ENCODE peak calls at places on chromosomes 5 and 9, in ten cellular contexts. X is T1000; U is kidney glomerular epithelial cell; P is COR-L47; Q is NCI-H1930; M is ELF-1; C is ACHN; W is non-pigmented ciliary epithelial cell; S is activated T-helper 9 cell treated with anti-CD3 and anti-CD28 coated beads, Interleukin-2, amount 50 U/mL, for 16 hours; D is HCT116. R is an unnamed sample.

GRCh38 chr5:96324708-96325107 is 108.3 kb downstream of the PCSK1 start:
- DNase-seq in X (no peak), U (no peak), P (no peak), Q (no peak), M (no peak), C (peak), W (peak), S (no peak), D (peak), R (peak)

GRCh38 chr5:54470677-54471076 is 15.2 kb downstream of the HSPB3 start:
- DNase-seq in X (no peak), U (no peak), P (no peak), Q (no peak), M (no peak), C (no peak), W (peak), S (no peak), D (no peak), R (peak)

GRCh38 chr5:30103056-30104020 is 1090.1 kb upstream of the CDH6 start:
- DNase-seq in X (no peak), U (no peak), P (no peak), Q (no peak), M (no peak), C (no peak), W (no peak), S (no peak), D (no peak), R (no peak)

GRCh38 chr5:77638763-77639451 is 394 bp upstream of the OTP start:
- DNase-seq in X (no peak), U (no peak), P (no peak), Q (no peak), M (peak), C (no peak), W (no peak), S (no peak), D (no peak), R (no peak)

GRCh38 chr5:10331341-10331796 is 22.1 kb upstream of the MARCHF6 start:
- DNase-seq in X (no peak), U (no peak), P (peak), Q (peak), M (no peak), C (no peak), W (no peak), S (no peak), D (no peak), R (peak)

GRCh38 chr9:69173891-69174644 is at the start of gene TJP2:
- DNase-seq in X (peak), U (peak), P (peak), Q (no peak), M (peak), C (peak), W (no peak), S (peak), D (no peak), R (no peak)

GRCh38 chr5:108311682-108312081 is 70.2 kb downstream of the FBXL17 start:
- DNase-seq in X (no peak), U (no peak), P (no peak), Q (no peak), M (no peak), C (no peak), W (no peak), S (no peak), D (no peak), R (no peak)

GRCh38 chr9:115121140-115121710 is 3.3 kb upstream of the TNC start:
- DNase-seq in X (no peak), U (peak), P (no peak), Q (no peak), M (peak), C (peak), W (peak), S (no peak), D (no peak), R (no peak)

GRCh38 chr5:125870271-125870670 is 552.9 kb upstream of the GRAMD2B start:
- DNase-seq in X (no peak), U (no peak), P (no peak), Q (no peak), M (no peak), C (no peak), W (no peak), S (no peak), D (no peak), R (no peak)

GRCh38 chr9:113952651-113953050 is 76.5 kb downstream of the ZNF618 start:
- DNase-seq in X (no peak), U (peak), P (no peak), Q (no peak), M (no peak), C (no peak), W (no peak), S (no peak), D (no peak), R (no peak)

GRCh38 chr9:95477885-95478790 is 38.6 kb downstream of the PTCH1 start:
- DNase-seq in X (no peak), U (no peak), P (no peak), Q (no peak), M (no peak), C (no peak), W (no peak), S (no peak), D (no peak), R (no peak)

GRCh38 chr9:7324031-7324654 is 475.4 kb downstream of the DMAC1 start:
- DNase-seq in X (no peak), U (no peak), P (no peak), Q (no peak), M (no peak), C (no peak), W (no peak), S (no peak), D (no peak), R (no peak)

GRCh38 chr9:20326516-20326915 is 295.8 kb downstream of the MLLT3 start:
- DNase-seq in X (no peak), U (no peak), P (no peak), Q (no peak), M (no peak), C (no peak), W (no peak), S (no peak), D (no peak), R (no peak)

GRCh38 chr5:178120661-178121357 is 7.5 kb downstream of the N4BP3 start:
- DNase-seq in X (no peak), U (peak), P (peak), Q (no peak), M (peak), C (peak), W (peak), S (peak), D (no peak), R (no peak)

GRCh38 chr9:108443741-108444140 is 412.0 kb downstream of the ACTL7B start:
- DNase-seq in X (no peak), U (peak), P (no peak), Q (no peak), M (no peak), C (peak), W (peak), S (no peak), D (no peak), R (peak)

GRCh38 chr5:54669285-54669684 is 151.7 kb downstream of the SNX18 start:
- DNase-seq in X (no peak), U (no peak), P (no peak), Q (no peak), M (no peak), C (no peak), W (no peak), S (no peak), D (no peak), R (no peak)

GRCh38 chr9:137458194-137459146 is 664 bp downstream of the NSMF start:
- DNase-seq in X (no peak), U (no peak), P (peak), Q (no peak), M (no peak), C (peak), W (no peak), S (no peak), D (no peak), R (no peak)

GRCh38 chr9:126361810-126362238 is 35.2 kb downstream of the MVB12B start:
- DNase-seq in X (no peak), U (no peak), P (no peak), Q (no peak), M (no peak), C (no peak), W (no peak), S (no peak), D (no peak), R (no peak)

GRCh38 chr5:61162832-61163567 is 732 bp upstream of the SMIM15 start:
- DNase-seq in X (peak), U (peak), P (no peak), Q (no peak), M (no peak), C (peak), W (no peak), S (no peak), D (no peak), R (no peak)

GRCh38 chr5:17398439-17398838 is 99.6 kb upstream of the TAF11L2 start:
- DNase-seq in X (no peak), U (peak), P (no peak), Q (no peak), M (no peak), C (peak), W (peak), S (no peak), D (no peak), R (peak)

GRCh38 chr9:75104607-75105006 is 16.3 kb downstream of the OSTF1 start:
- DNase-seq in X (no peak), U (no peak), P (no peak), Q (no peak), M (no peak), C (no peak), W (no peak), S (no peak), D (no peak), R (no peak)

GRCh38 chr5:171595401-171595800 is 176.0 kb downstream of the FGF18 start:
- DNase-seq in X (no peak), U (no peak), P (no peak), Q (no peak), M (no peak), C (no peak), W (no peak), S (no peak), D (no peak), R (no peak)

GRCh38 chr9:70679845-70680244 is 265.4 kb upstream of the KLF9 start:
- DNase-seq in X (no peak), U (no peak), P (no peak), Q (no peak), M (no peak), C (no peak), W (peak), S (no peak), D (no peak), R (no peak)

GRCh38 chr5:145887217-145887616 is 14.4 kb upstream of the GRXCR2 start:
- DNase-seq in X (no peak), U (no peak), P (no peak), Q (no peak), M (no peak), C (no peak), W (no peak), S (no peak), D (peak), R (no peak)

GRCh38 chr5:60335913-60336312 is 364.1 kb downstream of the DEPDC1B start:
- DNase-seq in X (no peak), U (no peak), P (no peak), Q (no peak), M (no peak), C (no peak), W (no peak), S (no peak), D (no peak), R (no peak)

GRCh38 chr9:130639119-130639485 is 25.3 kb upstream of the PRDM12 start:
- DNase-seq in X (no peak), U (no peak), P (no peak), Q (no peak), M (no peak), C (no peak), W (no peak), S (no peak), D (no peak), R (no peak)

GRCh38 chr9:87676976-87677775 is 48.7 kb upstream of the CTSL start:
- DNase-seq in X (no peak), U (no peak), P (no peak), Q (no peak), M (no peak), C (no peak), W (no peak), S (no peak), D (no peak), R (no peak)

GRCh38 chr5:120843390-120843980 is 379.4 kb downstream of the PRR16 start:
- DNase-seq in X (no peak), U (no peak), P (no peak), Q (no peak), M (no peak), C (no peak), W (no peak), S (no peak), D (no peak), R (no peak)

GRCh38 chr5:42836070-42836769 is 24.5 kb upstream of the SELENOP start:
- DNase-seq in X (no peak), U (no peak), P (no peak), Q (no peak), M (no peak), C (no peak), W (no peak), S (no peak), D (no peak), R (no peak)

GRCh38 chr9:19049872-19050636 is 827 bp downstream of the RRAGA start:
- DNase-seq in X (no peak), U (peak), P (no peak), Q (no peak), M (peak), C (peak), W (no peak), S (no peak), D (no peak), R (no peak)

GRCh38 chr5:79962580-79963222 is 28.4 kb downstream of the MTX3 start:
- DNase-seq in X (peak), U (no peak), P (no peak), Q (no peak), M (peak), C (no peak), W (no peak), S (peak), D (no peak), R (no peak)

GRCh38 chr5:96150007-96150406 is 188.4 kb upstream of the ELL2 start:
- DNase-seq in X (no peak), U (no peak), P (no peak), Q (no peak), M (no peak), C (no peak), W (no peak), S (no peak), D (no peak), R (no peak)

GRCh38 chr9:111980398-111980797 is 83.8 kb downstream of the UGCG start:
- DNase-seq in X (no peak), U (no peak), P (no peak), Q (no peak), M (peak), C (no peak), W (no peak), S (no peak), D (no peak), R (no peak)

GRCh38 chr9:132372177-132373095 is 17.6 kb upstream of the SETX start:
- DNase-seq in X (no peak), U (no peak), P (no peak), Q (no peak), M (peak), C (no peak), W (no peak), S (no peak), D (no peak), R (no peak)